ENCODE peak calls at places on chromosome 16, in five cellular contexts. One of them, this sample, is unnamed.
A peak's percentile ranks its signal among the peaks of the same experiment; 100 is the strongest.

GRCh38 chr16:81716478-81717210 is 62.4 kb upstream of the PLCG2 start:
- DNase-seq in astrocyte of the spinal cord: no peak
- DNase-seq in AG09319: no peak
- DNase-seq in cardiac muscle cell: no peak
- DNase-seq in heart right ventricle: no peak
- DNase-seq in this sample: no peak

GRCh38 chr16:77898671-77899211 is 110.4 kb downstream of the VAT1L start:
- DNase-seq in heart right ventricle: no peak
- DNase-seq in AG09319: peak; percentile 80
- DNase-seq in cardiac muscle cell: no peak
- DNase-seq in astrocyte of the spinal cord: peak; percentile 53
- DNase-seq in this sample: no peak

GRCh38 chr16:55411231-55411630 is 67.8 kb upstream of the MMP2 start:
- DNase-seq in astrocyte of the spinal cord: no peak
- DNase-seq in AG09319: no peak
- DNase-seq in cardiac muscle cell: no peak
- DNase-seq in heart right ventricle: no peak
- DNase-seq in this sample: no peak

GRCh38 chr16:69187387-69187890 is 475 bp downstream of the SNTB2 start:
- DNase-seq in cardiac muscle cell: peak; percentile 68
- DNase-seq in AG09319: no peak
- DNase-seq in heart right ventricle: peak; percentile 62
- DNase-seq in astrocyte of the spinal cord: no peak
- DNase-seq in this sample: peak; percentile 65

GRCh38 chr16:86534779-86535605 is 20.0 kb downstream of the MTHFSD start:
- DNase-seq in AG09319: no peak
- DNase-seq in heart right ventricle: no peak
- DNase-seq in cardiac muscle cell: no peak
- DNase-seq in astrocyte of the spinal cord: no peak
- DNase-seq in this sample: no peak

GRCh38 chr16:85557976-85558589 is 55.0 kb upstream of the GSE1 start:
- DNase-seq in astrocyte of the spinal cord: no peak
- DNase-seq in AG09319: no peak
- DNase-seq in heart right ventricle: no peak
- DNase-seq in cardiac muscle cell: no peak
- DNase-seq in this sample: no peak

GRCh38 chr16:56401482-56401881 is 23.9 kb downstream of the AMFR start:
- DNase-seq in AG09319: no peak
- DNase-seq in heart right ventricle: no peak
- DNase-seq in cardiac muscle cell: no peak
- DNase-seq in astrocyte of the spinal cord: no peak
- DNase-seq in this sample: no peak

GRCh38 chr16:81889896-81890634 is 111.0 kb downstream of the PLCG2 start:
- DNase-seq in astrocyte of the spinal cord: peak; percentile 65
- DNase-seq in cardiac muscle cell: peak; percentile 74
- DNase-seq in heart right ventricle: no peak
- DNase-seq in AG09319: peak; percentile 29
- DNase-seq in this sample: no peak

GRCh38 chr16:3980311-3981111 is 100.0 kb upstream of the CREBBP start:
- DNase-seq in cardiac muscle cell: no peak
- DNase-seq in astrocyte of the spinal cord: peak; percentile 84
- DNase-seq in AG09319: no peak
- DNase-seq in heart right ventricle: no peak
- DNase-seq in this sample: peak; percentile 73

GRCh38 chr16:11843206-11843605 is 8.1 kb downstream of the RSL1D1 start:
- DNase-seq in astrocyte of the spinal cord: no peak
- DNase-seq in cardiac muscle cell: no peak
- DNase-seq in heart right ventricle: no peak
- DNase-seq in AG09319: no peak
- DNase-seq in this sample: no peak

GRCh38 chr16:58306327-58306726 is 11.5 kb upstream of the PRSS54 start:
- DNase-seq in astrocyte of the spinal cord: peak; percentile 30
- DNase-seq in cardiac muscle cell: no peak
- DNase-seq in AG09319: peak; percentile 19
- DNase-seq in heart right ventricle: no peak
- DNase-seq in this sample: no peak
- TF ChIP-seq CTCF in astrocyte of the spinal cord: peak; percentile 66
- TF ChIP-seq CTCF in cardiac muscle cell: peak; percentile 57
- TF ChIP-seq CTCF in AG09319: peak; percentile 59
- TF ChIP-seq CTCF in heart right ventricle: peak; percentile 45
- TF ChIP-seq CTCF in this sample: no peak

GRCh38 chr16:80664798-80665197 is 124.0 kb downstream of the DYNLRB2 start:
- DNase-seq in cardiac muscle cell: no peak
- DNase-seq in AG09319: no peak
- DNase-seq in heart right ventricle: no peak
- DNase-seq in astrocyte of the spinal cord: no peak
- DNase-seq in this sample: no peak
- TF ChIP-seq CTCF in cardiac muscle cell: no peak
- TF ChIP-seq CTCF in AG09319: no peak
- TF ChIP-seq CTCF in heart right ventricle: no peak
- TF ChIP-seq CTCF in astrocyte of the spinal cord: no peak
- TF ChIP-seq CTCF in this sample: no peak

DNA sequence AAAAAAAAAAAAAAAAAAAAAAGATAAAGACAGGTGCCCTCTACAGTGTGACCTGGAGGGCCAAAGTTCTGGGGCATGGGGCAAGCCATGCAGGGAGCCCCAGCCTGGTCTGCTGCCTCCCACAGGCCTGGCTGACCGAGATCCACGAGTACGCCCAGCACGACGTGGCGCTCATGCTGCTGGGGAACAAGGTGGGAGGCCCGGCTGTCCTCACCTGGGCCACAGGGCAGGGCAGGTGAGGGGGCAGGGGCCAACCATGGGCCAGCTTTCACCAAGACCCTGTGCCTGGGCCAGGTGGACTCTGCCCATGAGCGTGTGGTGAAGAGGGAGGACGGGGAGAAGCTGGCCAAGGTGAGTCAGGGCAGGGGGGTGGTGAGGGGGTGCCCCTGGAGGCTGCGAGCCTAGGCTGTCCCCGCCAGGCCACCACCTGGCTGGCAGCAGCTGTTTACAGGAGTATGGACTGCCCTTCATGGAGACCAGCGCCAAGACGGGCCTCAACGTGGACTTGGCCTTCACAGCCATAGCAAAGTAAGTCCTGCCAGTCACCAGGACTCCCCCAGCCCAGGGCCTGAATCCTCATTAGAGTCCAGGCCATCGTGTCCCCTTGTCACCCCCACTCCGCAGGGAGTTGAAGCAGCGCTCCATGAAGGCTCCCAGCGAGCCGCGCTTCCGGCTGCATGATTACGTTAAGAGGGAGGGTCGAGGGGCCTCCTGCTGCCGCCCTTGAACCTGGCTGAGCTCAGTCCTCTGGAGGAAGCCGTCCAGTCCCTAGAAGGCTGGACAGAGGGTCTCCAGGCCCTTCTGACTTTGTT is 2.7 kb upstream of the TRAF7 start:
- DNase-seq in astrocyte of the spinal cord: peak; percentile 32
- DNase-seq in heart right ventricle: no peak
- DNase-seq in cardiac muscle cell: peak; percentile 62
- DNase-seq in AG09319: no peak
- DNase-seq in this sample: no peak
- TF ChIP-seq CTCF in astrocyte of the spinal cord: no peak
- TF ChIP-seq CTCF in heart right ventricle: no peak
- TF ChIP-seq CTCF in cardiac muscle cell: no peak
- TF ChIP-seq CTCF in AG09319: no peak
- TF ChIP-seq CTCF in this sample: no peak

DNA sequence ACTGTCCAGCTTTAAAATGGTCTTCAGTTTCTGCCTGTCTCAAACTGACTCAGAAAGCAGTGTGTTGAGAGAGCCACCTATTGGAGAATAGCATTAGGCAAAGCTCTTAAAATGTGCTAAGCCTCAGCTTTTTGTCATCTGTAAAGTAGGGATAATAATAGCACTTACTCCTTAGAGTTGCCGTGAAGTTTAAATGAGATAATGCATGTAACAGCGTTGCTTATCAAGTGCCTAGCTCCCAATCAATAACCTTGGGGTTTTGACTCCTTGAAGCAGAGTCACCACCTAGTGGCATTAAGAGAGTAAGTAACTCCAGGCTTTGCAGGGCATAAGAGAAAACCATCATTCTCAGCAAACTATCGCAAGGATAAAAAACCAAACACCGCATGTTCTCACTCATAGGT is 163.3 kb downstream of the HS3ST2 start:
- DNase-seq in heart right ventricle: no peak
- DNase-seq in AG09319: no peak
- DNase-seq in cardiac muscle cell: peak; percentile 4
- DNase-seq in astrocyte of the spinal cord: no peak
- DNase-seq in this sample: no peak
- TF ChIP-seq CTCF in heart right ventricle: peak; percentile 55
- TF ChIP-seq CTCF in AG09319: no peak
- TF ChIP-seq CTCF in cardiac muscle cell: no peak
- TF ChIP-seq CTCF in astrocyte of the spinal cord: no peak
- TF ChIP-seq CTCF in this sample: no peak

GRCh38 chr16:25106567-25107465 is 4.7 kb upstream of the LCMT1 start:
- DNase-seq in cardiac muscle cell: peak; percentile 96
- DNase-seq in AG09319: peak; percentile 56
- DNase-seq in heart right ventricle: peak; percentile 97
- DNase-seq in astrocyte of the spinal cord: peak; percentile 85
- DNase-seq in this sample: peak; percentile 98
- TF ChIP-seq CTCF in cardiac muscle cell: peak; percentile 14
- TF ChIP-seq CTCF in AG09319: peak; percentile 13
- TF ChIP-seq CTCF in heart right ventricle: peak; percentile 52
- TF ChIP-seq CTCF in astrocyte of the spinal cord: peak; percentile 16
- TF ChIP-seq CTCF in this sample: peak; percentile 15

This sample was measured in ovary.